ENCODE peak calls at places on chromosomes 12 and 14, in eight cellular contexts. D, B, K, S, R, M, Z and T are unnamed samples.

GRCh38 chr12:39612250-39612649 is 7.4 kb downstream of the ABCD2 start:
- DNase-seq in D (no peak), M (no peak), K (no peak), Z (no peak), S (no peak), B (no peak), R (no peak), T (no peak)

GRCh38 chr12:90959538-90960139 is 4.7 kb upstream of the CCER1 start:
- DNase-seq in M (peak; percentile 18), S (no peak), B (peak; percentile 72), K (peak; percentile 38), D (no peak), Z (peak; percentile 29), R (peak; percentile 72), T (peak; percentile 16)

GRCh38 chr12:94074970-94075695 is 73.2 kb upstream of the PLXNC1 start:
- DNase-seq in Z (peak; percentile 64), D (no peak), R (peak; percentile 97), M (peak; percentile 41), K (no peak), S (peak; percentile 90), B (peak; percentile 93), T (peak; percentile 32)

GRCh38 chr12:104825408-104825807 is 132.7 kb downstream of the SLC41A2 start:
- DNase-seq in D (no peak), K (no peak), M (no peak), R (peak; percentile 12), B (peak; percentile 18), S (no peak), Z (no peak), T (peak; percentile 14)

GRCh38 chr12:80701388-80701787 is 6.0 kb upstream of the MYF6 start:
- DNase-seq in D (no peak), K (no peak), Z (no peak), M (no peak), B (peak; percentile 44), R (no peak), S (no peak), T (no peak)

GRCh38 chr12:716506-716905 is 35.9 kb upstream of the WNK1 start:
- DNase-seq in R (peak; percentile 78), Z (no peak), M (no peak), B (no peak), D (no peak), S (no peak), K (no peak), T (peak; percentile 89)

GRCh38 chr12:12899530-12900380 is 8.4 kb downstream of the GPRC5A start:
- DNase-seq in R (peak; percentile 95), S (no peak), B (peak; percentile 97), K (no peak), D (no peak), Z (no peak), M (no peak), T (peak; percentile 77)

GRCh38 chr12:83709899-83710298 is 1023.2 kb downstream of the TMTC2 start:
- DNase-seq in M (no peak), K (no peak), D (no peak), Z (no peak), S (no peak), R (no peak), B (no peak), T (no peak)

GRCh38 chr12:34377243-34378035 is 355.1 kb downstream of the ALG10 start:
- DNase-seq in D (no peak), B (no peak), K (no peak), R (no peak), S (no peak), M (no peak), Z (no peak), T (no peak)

GRCh38 chr14:105944632-105945610 is 418.5 kb downstream of the TMEM121 start:
- DNase-seq in M (no peak), D (no peak), Z (peak; percentile 38), K (peak; percentile 85), B (no peak), R (no peak), S (no peak), T (peak; percentile 91)

GRCh38 chr12:117013726-117014125 is 85.5 kb downstream of the TESC start:
- DNase-seq in D (no peak), M (no peak), Z (no peak), R (no peak), K (no peak), S (no peak), B (no peak), T (no peak)

GRCh38 chr12:45034861-45035265 is 16.0 kb downstream of the DBX2 start:
- DNase-seq in R (no peak), B (no peak), M (peak; percentile 9), S (no peak), D (no peak), Z (no peak), K (no peak), T (no peak)

GRCh38 chr12:51906452-51907082 is 737 bp upstream of the ACVRL1 start:
- DNase-seq in B (no peak), R (no peak), K (no peak), Z (no peak), S (peak; percentile 61), M (no peak), D (no peak), T (no peak)

GRCh38 chr14:65352964-65353530 is 59.5 kb upstream of the FUT8 start:
- DNase-seq in S (no peak), D (no peak), K (peak; percentile 56), Z (peak; percentile 47), B (no peak), M (no peak), R (no peak), T (peak; percentile 47)

GRCh38 chr12:123269395-123269892 is 2.2 kb downstream of the CDK2AP1 start:
- DNase-seq in B (peak; percentile 64), D (no peak), Z (no peak), R (peak; percentile 85), S (peak; percentile 84), K (no peak), M (peak; percentile 80), T (peak; percentile 70)

GRCh38 chr12:123270380-123271181 is 1.1 kb downstream of the CDK2AP1 start:
- DNase-seq in S (no peak), M (peak; percentile 28), R (peak; percentile 46), B (peak; percentile 32), D (no peak), Z (no peak), K (peak; percentile 28), T (peak; percentile 47)

GRCh38 chr12:123269980-123270379 is 1.7 kb downstream of the CDK2AP1 start:
- DNase-seq in B (no peak), D (no peak), Z (no peak), M (no peak), R (no peak), S (no peak), K (peak; percentile 30), T (no peak)

GRCh38 chr12:123273166-123273565 is 1.5 kb upstream of the CDK2AP1 start:
- DNase-seq in M (no peak), D (no peak), Z (no peak), K (no peak), B (no peak), S (no peak), R (no peak), T (no peak)

DNA sequence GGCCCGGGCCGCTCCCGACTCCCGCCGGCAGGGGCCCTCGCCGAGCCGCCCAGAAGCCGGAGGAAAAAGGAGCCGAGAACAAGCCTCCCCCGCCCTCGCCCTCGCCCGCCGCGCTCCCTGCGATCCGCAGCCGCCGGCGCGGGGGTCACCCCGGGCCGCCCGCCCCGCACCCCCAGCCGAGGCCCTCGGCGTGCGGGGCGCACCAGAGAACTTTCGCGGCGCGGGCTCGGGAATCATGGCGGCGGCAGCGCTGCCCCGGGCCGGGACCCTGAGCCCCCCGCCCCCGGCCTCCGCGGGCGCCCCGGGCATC is 519 bp downstream of the CDK2AP1 start:
- DNase-seq in B (peak; percentile 52), S (peak; percentile 82), M (peak; percentile 84), Z (peak; percentile 76), K (peak; percentile 88), R (peak; percentile 69), D (peak; percentile 67), T (peak; percentile 82)
- TF ChIP-seq CTCF in B (peak; percentile 22), S (no peak), M (no peak), Z (peak; percentile 71), K (peak; percentile 49), R (peak; percentile 32), D (no peak), T (peak; percentile 25)

GRCh38 chr12:5407457-5407856 is 24.5 kb upstream of the NTF3 start:
- DNase-seq in K (no peak), M (peak; percentile 32), Z (no peak), S (no peak), R (no peak), B (no peak), D (no peak), T (no peak)
- TF ChIP-seq CTCF in K (no peak), M (no peak), Z (no peak), S (no peak), R (no peak), B (no peak), D (no peak), T (no peak)

DNA sequence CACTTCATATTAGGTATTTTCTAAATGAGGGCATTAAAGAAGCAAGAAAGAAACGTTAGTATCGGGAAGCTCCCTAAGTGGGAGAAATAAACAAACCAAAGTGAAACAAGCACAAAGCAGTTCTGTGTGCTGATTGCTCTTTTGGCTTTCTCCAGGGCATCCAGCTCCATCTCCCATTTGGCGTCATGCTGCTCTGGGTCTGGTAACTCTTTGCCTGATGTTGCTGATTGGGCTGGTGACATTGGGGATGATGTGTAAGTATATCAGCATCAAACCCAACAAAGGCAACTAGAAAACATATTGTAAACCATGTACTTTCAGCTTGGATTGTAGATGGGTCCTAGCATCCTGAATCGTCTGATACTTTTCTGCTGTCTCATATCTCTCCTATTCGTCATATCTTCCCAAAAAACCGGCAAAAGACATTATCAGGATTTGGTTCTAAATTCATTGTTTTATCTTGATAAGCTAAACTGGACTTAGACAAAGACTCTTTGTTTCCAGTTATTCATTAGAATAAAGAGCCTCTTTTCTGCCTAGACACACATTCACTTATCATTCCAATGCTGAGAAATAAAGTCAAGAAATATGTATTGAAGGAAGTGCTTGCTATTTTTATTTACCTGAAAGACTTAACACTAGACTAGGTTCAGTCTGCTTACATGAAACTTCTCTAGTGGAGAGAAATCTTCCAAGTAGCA is 2.4 kb downstream of the CLEC12B start:
- DNase-seq in K (no peak), Z (no peak), S (no peak), D (no peak), B (no peak), M (no peak), R (no peak), T (no peak)
- TF ChIP-seq CTCF in K (no peak), Z (no peak), S (no peak), D (no peak), B (no peak), M (no peak), R (no peak), T (no peak)

DNA sequence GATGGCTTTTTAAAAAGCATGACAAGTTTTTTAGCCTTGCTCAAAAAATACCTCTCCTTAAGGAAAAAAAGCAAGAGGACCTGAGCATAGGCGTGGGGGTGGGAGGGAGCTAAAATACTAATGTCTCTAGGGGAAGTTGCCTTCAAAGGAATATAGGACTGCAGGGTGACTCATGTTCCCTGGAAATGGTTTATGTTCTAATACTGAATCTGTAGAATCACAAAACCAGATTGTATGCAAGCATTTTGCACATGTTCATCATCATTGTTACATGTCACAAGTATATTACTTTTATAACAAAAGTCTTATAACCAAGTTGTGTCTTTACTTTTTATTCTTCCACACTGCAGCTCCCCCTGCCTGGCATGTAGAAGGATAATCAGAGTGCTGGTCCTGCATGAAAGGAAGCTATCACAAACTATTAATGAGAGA is 36.6 kb downstream of the GPR135 start:
- DNase-seq in M (no peak), Z (no peak), S (no peak), D (no peak), K (no peak), B (peak; percentile 85), R (peak; percentile 77), T (peak; percentile 16)
- TF ChIP-seq CTCF in M (no peak), Z (no peak), S (no peak), D (no peak), K (no peak), B (peak; percentile 52), R (peak; percentile 46), T (no peak)